ENCODE peak calls at places on chromosomes 7 and 10, in six cellular contexts. One of them, this sample, is unnamed.

GRCh38 chr10:26855186-26855585 is 5.6 kb downstream of the ABI1 start:
- DNase-seq in trophoblast cell: peak
- DNase-seq in neuronal stem cell: no peak
- DNase-seq in H1: no peak
- DNase-seq in IMR-90: peak
- DNase-seq in H9: no peak
- DNase-seq in this sample: peak

GRCh38 chr7:98135984-98136383 is 29.3 kb downstream of the LMTK2 start:
- DNase-seq in H1: no peak
- DNase-seq in IMR-90: no peak
- DNase-seq in trophoblast cell: no peak
- DNase-seq in H9: no peak
- DNase-seq in neuronal stem cell: no peak
- DNase-seq in this sample: no peak

GRCh38 chr10:112565434-112566053 is 118.5 kb downstream of the VTI1A start:
- DNase-seq in IMR-90: peak
- DNase-seq in H9: peak
- DNase-seq in neuronal stem cell: peak
- DNase-seq in H1: no peak
- DNase-seq in trophoblast cell: peak
- DNase-seq in this sample: peak

GRCh38 chr10:88293651-88294230 is 289.4 kb downstream of the RNLS start:
- DNase-seq in H9: no peak
- DNase-seq in trophoblast cell: no peak
- DNase-seq in H1: no peak
- DNase-seq in IMR-90: no peak
- DNase-seq in neuronal stem cell: no peak
- DNase-seq in this sample: no peak

GRCh38 chr7:32164341-32164996 is 94.3 kb upstream of the PDE1C start:
- DNase-seq in IMR-90: peak
- DNase-seq in neuronal stem cell: peak
- DNase-seq in H1: no peak
- DNase-seq in H9: peak
- DNase-seq in trophoblast cell: peak
- DNase-seq in this sample: peak

GRCh38 chr7:115618676-115619075 is 411.9 kb downstream of the TFEC start:
- DNase-seq in neuronal stem cell: no peak
- DNase-seq in IMR-90: peak
- DNase-seq in H1: no peak
- DNase-seq in H9: no peak
- DNase-seq in trophoblast cell: no peak
- DNase-seq in this sample: peak

GRCh38 chr10:49161411-49161997 is 26.7 kb downstream of the TMEM273 start:
- DNase-seq in IMR-90: peak
- DNase-seq in neuronal stem cell: no peak
- DNase-seq in H1: no peak
- DNase-seq in H9: peak
- DNase-seq in trophoblast cell: peak
- DNase-seq in this sample: peak

GRCh38 chr10:93471110-93471651 is 11.0 kb downstream of the MYOF start:
- DNase-seq in neuronal stem cell: no peak
- DNase-seq in trophoblast cell: peak
- DNase-seq in IMR-90: peak
- DNase-seq in H1: no peak
- DNase-seq in H9: no peak
- DNase-seq in this sample: peak

GRCh38 chr7:106060394-106060920 is 51.7 kb downstream of the SYPL1 start:
- DNase-seq in neuronal stem cell: no peak
- DNase-seq in IMR-90: no peak
- DNase-seq in H9: no peak
- DNase-seq in H1: no peak
- DNase-seq in trophoblast cell: no peak
- DNase-seq in this sample: no peak

GRCh38 chr7:93985101-93985500 is 19.1 kb downstream of the BET1 start:
- DNase-seq in H9: no peak
- DNase-seq in H1: no peak
- DNase-seq in trophoblast cell: no peak
- DNase-seq in neuronal stem cell: no peak
- DNase-seq in IMR-90: no peak
- DNase-seq in this sample: no peak

GRCh38 chr7:21076054-21076453 is 289.4 kb upstream of the SP8 start:
- DNase-seq in H9: no peak
- DNase-seq in trophoblast cell: no peak
- DNase-seq in neuronal stem cell: no peak
- DNase-seq in H1: no peak
- DNase-seq in IMR-90: no peak
- DNase-seq in this sample: no peak

GRCh38 chr10:124354411-124355382 is 64.0 kb downstream of the OAT start:
- DNase-seq in neuronal stem cell: peak
- DNase-seq in IMR-90: peak
- DNase-seq in trophoblast cell: peak
- DNase-seq in H1: no peak
- DNase-seq in H9: peak
- DNase-seq in this sample: peak

GRCh38 chr10:121509776-121510175 is 88.5 kb downstream of the FGFR2 start:
- DNase-seq in neuronal stem cell: no peak
- DNase-seq in trophoblast cell: no peak
- DNase-seq in H1: no peak
- DNase-seq in IMR-90: no peak
- DNase-seq in H9: no peak
- DNase-seq in this sample: no peak

GRCh38 chr7:54091322-54091721 is 450.9 kb upstream of the VSTM2A start:
- DNase-seq in H1: no peak
- DNase-seq in neuronal stem cell: no peak
- DNase-seq in trophoblast cell: no peak
- DNase-seq in IMR-90: no peak
- DNase-seq in H9: no peak
- DNase-seq in this sample: no peak

GRCh38 chr10:11243425-11244222 is 226.0 kb downstream of the CELF2 start:
- DNase-seq in H9: no peak
- DNase-seq in trophoblast cell: no peak
- DNase-seq in H1: no peak
- DNase-seq in neuronal stem cell: no peak
- DNase-seq in IMR-90: peak
- DNase-seq in this sample: no peak

GRCh38 chr7:37683263-37684120 is at the start of gene GPR141:
- DNase-seq in IMR-90: no peak
- DNase-seq in trophoblast cell: no peak
- DNase-seq in H9: no peak
- DNase-seq in H1: peak
- DNase-seq in neuronal stem cell: no peak
- DNase-seq in this sample: no peak

GRCh38 chr10:112844681-112845080 is 105.4 kb upstream of the TCF7L2 start:
- DNase-seq in IMR-90: no peak
- DNase-seq in neuronal stem cell: no peak
- DNase-seq in trophoblast cell: no peak
- DNase-seq in H1: no peak
- DNase-seq in H9: no peak
- DNase-seq in this sample: no peak

GRCh38 chr10:129320340-129320739 is 146.7 kb upstream of the MGMT start:
- DNase-seq in H9: no peak
- DNase-seq in H1: no peak
- DNase-seq in neuronal stem cell: no peak
- DNase-seq in trophoblast cell: peak
- DNase-seq in IMR-90: no peak
- DNase-seq in this sample: no peak

GRCh38 chr7:132865366-132865765 is 216.5 kb downstream of the CHCHD3 start:
- DNase-seq in trophoblast cell: no peak
- DNase-seq in neuronal stem cell: no peak
- DNase-seq in H1: no peak
- DNase-seq in H9: no peak
- DNase-seq in IMR-90: no peak
- DNase-seq in this sample: no peak
- H2AFZ ChIP-seq in trophoblast cell: no peak
- H2AFZ ChIP-seq in neuronal stem cell: no peak
- H2AFZ ChIP-seq in H1: no peak
- H2AFZ ChIP-seq in H9: no peak
- H2AFZ ChIP-seq in IMR-90: no peak
- H2AFZ ChIP-seq in this sample: no peak

GRCh38 chr7:113768256-113768847 is 150.5 kb downstream of the PPP1R3A start:
- DNase-seq in neuronal stem cell: no peak
- DNase-seq in trophoblast cell: no peak
- DNase-seq in H1: no peak
- DNase-seq in IMR-90: no peak
- DNase-seq in H9: no peak
- DNase-seq in this sample: peak
- H4K91ac ChIP-seq in neuronal stem cell: no peak
- H4K91ac ChIP-seq in trophoblast cell: no peak
- H4K91ac ChIP-seq in H1: no peak
- H4K91ac ChIP-seq in IMR-90: no peak
- H4K91ac ChIP-seq in H9: no peak
- H4K91ac ChIP-seq in this sample: no peak

DNA sequence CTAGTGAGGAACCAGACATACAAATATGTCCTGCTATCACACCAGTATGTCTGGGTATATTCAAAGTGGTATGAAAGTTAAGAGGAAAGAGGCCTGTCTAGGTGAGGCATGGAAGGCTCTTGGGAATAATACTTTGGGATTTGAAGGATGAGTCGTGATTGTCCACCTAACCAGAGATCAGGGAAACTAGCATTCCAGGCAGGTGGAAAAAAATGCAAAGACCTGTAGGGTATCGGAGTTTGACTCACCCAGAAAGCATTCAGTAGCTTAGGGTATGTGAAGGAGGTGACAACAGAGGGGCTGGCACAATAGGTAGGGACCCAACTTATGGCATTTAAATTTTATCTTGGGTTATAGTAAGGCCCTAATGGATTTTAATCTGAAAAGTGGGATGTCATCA is 950 bp upstream of the GCC1 start:
- DNase-seq in trophoblast cell: peak
- DNase-seq in IMR-90: no peak
- DNase-seq in H9: no peak
- DNase-seq in H1: no peak
- DNase-seq in neuronal stem cell: no peak
- DNase-seq in this sample: no peak
- H2AFZ ChIP-seq in trophoblast cell: no peak
- H2AFZ ChIP-seq in IMR-90: no peak
- H2AFZ ChIP-seq in H9: no peak
- H2AFZ ChIP-seq in H1: no peak
- H2AFZ ChIP-seq in neuronal stem cell: no peak
- H2AFZ ChIP-seq in this sample: no peak

DNA sequence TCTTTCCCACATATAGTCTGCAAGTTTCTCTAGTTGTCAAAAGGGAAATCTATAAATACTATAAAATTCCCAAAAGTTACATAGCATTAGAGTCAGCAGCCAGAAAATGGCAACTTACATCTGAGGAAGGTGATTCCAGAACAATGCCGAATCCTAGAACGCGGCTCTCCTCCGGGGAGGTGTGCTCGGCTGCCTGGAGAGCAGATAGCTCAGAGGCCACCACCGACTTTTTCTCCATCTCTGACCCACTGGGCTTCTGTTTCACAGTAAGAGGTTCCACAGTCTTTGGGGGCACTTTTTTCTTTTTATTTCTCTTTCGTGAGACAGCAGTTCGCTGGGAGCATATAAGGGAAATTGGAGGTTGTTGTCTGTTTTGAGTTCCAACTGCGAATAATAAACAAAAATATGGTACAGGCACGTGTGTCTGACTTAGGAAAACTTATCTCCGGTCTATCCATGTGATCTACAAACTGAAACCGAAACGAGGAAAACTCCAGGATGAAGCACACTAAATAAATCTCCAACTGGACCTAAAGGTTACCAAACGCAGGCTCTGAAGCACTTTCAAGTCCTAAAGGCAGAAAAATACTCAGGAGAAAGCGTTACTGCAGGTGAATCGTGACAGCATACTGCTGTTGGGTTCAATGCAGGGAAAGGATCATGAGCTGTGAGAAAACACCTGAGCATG is 36.2 kb downstream of the BEND7 start:
- DNase-seq in IMR-90: no peak
- DNase-seq in H1: no peak
- DNase-seq in trophoblast cell: no peak
- DNase-seq in H9: no peak
- DNase-seq in neuronal stem cell: no peak
- DNase-seq in this sample: no peak
- H4K91ac ChIP-seq in IMR-90: no peak
- H4K91ac ChIP-seq in H1: no peak
- H4K91ac ChIP-seq in trophoblast cell: no peak
- H4K91ac ChIP-seq in H9: no peak
- H4K91ac ChIP-seq in neuronal stem cell: no peak
- H4K91ac ChIP-seq in this sample: no peak

DNA sequence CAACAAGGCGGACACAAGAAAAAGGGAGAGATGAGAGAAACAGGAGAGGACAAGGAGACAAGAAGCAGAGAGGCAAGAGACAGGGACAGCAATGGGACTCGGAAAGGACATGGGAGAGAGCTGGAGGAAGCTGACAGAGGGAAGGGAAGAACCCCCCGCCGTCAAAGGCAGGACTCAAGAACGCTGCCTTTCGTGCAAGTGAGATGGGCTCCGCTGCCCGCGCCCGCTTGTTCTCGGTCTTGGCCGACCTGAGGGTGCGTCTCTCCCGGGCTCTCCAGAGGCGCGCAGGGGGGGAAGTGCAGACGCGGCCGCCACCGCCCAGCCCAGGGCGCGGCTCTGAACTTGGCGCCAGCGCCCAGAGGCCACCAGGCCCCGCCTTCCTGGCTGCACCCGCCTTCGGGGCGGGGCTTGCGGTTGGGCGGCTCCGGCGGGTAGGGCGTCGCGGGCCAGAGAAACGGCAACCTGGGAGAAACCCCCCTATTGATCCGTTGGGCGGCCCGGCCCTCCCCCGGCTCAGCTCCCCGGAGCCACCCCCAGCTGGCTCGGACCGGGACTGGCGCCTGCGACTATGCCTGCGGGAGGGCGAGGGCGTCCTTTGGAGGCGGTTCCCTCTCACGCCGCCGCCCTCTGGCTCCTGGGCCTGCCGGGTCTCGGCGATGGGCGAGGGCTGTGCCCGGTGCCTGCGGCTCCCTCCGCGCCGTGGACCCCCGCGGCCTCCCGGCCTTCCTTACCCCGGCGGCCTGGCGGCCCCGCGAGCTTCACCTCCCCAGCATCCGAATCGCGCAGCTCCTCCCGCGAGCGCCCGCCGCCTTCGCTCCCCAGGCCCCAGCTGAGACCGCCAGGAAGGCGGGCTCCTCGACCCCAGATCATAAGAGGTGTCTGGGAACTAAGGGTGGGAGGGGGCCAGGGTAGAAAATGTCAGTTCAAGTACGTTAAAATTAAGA is 2.2 kb upstream of the ANTXRL start:
- DNase-seq in IMR-90: peak
- DNase-seq in neuronal stem cell: peak
- DNase-seq in H9: peak
- DNase-seq in H1: peak
- DNase-seq in trophoblast cell: peak
- DNase-seq in this sample: peak
- H2AFZ ChIP-seq in IMR-90: peak
- H2AFZ ChIP-seq in neuronal stem cell: peak
- H2AFZ ChIP-seq in H9: no peak
- H2AFZ ChIP-seq in H1: peak
- H2AFZ ChIP-seq in trophoblast cell: peak
- H2AFZ ChIP-seq in this sample: peak

This sample was measured in mesenchymal stem cell.